ENCODE peak calls at places on chromosomes 5 and 9, in seven cellular contexts. One of them, this sample, is unnamed.

GRCh38 chr5:159825551-159826051 is 90.7 kb upstream of the ADRA1B start:
- DNase-seq in choroid plexus epithelial cell: no peak
- DNase-seq in AG10803: peak; percentile 23
- DNase-seq in stomach: peak; percentile 83
- DNase-seq in astrocyte: peak; percentile 45
- DNase-seq in IMR-90: no peak
- DNase-seq in brain microvascular endothelial cell: no peak
- DNase-seq in this sample: peak; percentile 52

GRCh38 chr5:143693691-143694252 is 118.2 kb upstream of the HMHB1 start:
- DNase-seq in IMR-90: no peak
- DNase-seq in choroid plexus epithelial cell: peak; percentile 22
- DNase-seq in brain microvascular endothelial cell: no peak
- DNase-seq in astrocyte: no peak
- DNase-seq in stomach: no peak
- DNase-seq in AG10803: no peak
- DNase-seq in this sample: no peak

GRCh38 chr9:36128331-36128730 is 8.2 kb upstream of the GLIPR2 start:
- DNase-seq in IMR-90: no peak
- DNase-seq in brain microvascular endothelial cell: no peak
- DNase-seq in stomach: no peak
- DNase-seq in astrocyte: no peak
- DNase-seq in choroid plexus epithelial cell: no peak
- DNase-seq in AG10803: peak; percentile 24
- DNase-seq in this sample: no peak

GRCh38 chr5:128579111-128579510 is 41.1 kb upstream of the FBN2 start:
- DNase-seq in choroid plexus epithelial cell: peak; percentile 92
- DNase-seq in stomach: no peak
- DNase-seq in astrocyte: peak; percentile 76
- DNase-seq in IMR-90: peak; percentile 78
- DNase-seq in brain microvascular endothelial cell: no peak
- DNase-seq in AG10803: peak; percentile 31
- DNase-seq in this sample: peak; percentile 74

GRCh38 chr5:75566710-75567309 is 44.4 kb upstream of the ANKDD1B start:
- DNase-seq in astrocyte: peak; percentile 96
- DNase-seq in brain microvascular endothelial cell: peak; percentile 86
- DNase-seq in AG10803: peak; percentile 89
- DNase-seq in stomach: no peak
- DNase-seq in choroid plexus epithelial cell: peak; percentile 97
- DNase-seq in IMR-90: peak; percentile 96
- DNase-seq in this sample: peak; percentile 94

GRCh38 chr5:72460413-72460812 is 46.8 kb downstream of the ZNF366 start:
- DNase-seq in IMR-90: no peak
- DNase-seq in brain microvascular endothelial cell: no peak
- DNase-seq in stomach: no peak
- DNase-seq in AG10803: no peak
- DNase-seq in choroid plexus epithelial cell: no peak
- DNase-seq in astrocyte: no peak
- DNase-seq in this sample: no peak

GRCh38 chr9:136007906-136008692 is 46.9 kb upstream of the UBAC1 start:
- DNase-seq in brain microvascular endothelial cell: peak; percentile 69
- DNase-seq in astrocyte: peak; percentile 75
- DNase-seq in stomach: no peak
- DNase-seq in AG10803: peak; percentile 12
- DNase-seq in choroid plexus epithelial cell: peak; percentile 61
- DNase-seq in IMR-90: peak; percentile 88
- DNase-seq in this sample: peak; percentile 72

GRCh38 chr5:34686762-34687268 is 30.7 kb downstream of the RAI14 start:
- DNase-seq in brain microvascular endothelial cell: peak; percentile 99
- DNase-seq in choroid plexus epithelial cell: peak; percentile 100
- DNase-seq in AG10803: peak; percentile 90
- DNase-seq in IMR-90: peak; percentile 99
- DNase-seq in stomach: peak; percentile 86
- DNase-seq in astrocyte: peak; percentile 100
- DNase-seq in this sample: peak; percentile 99

GRCh38 chr5:16934123-16934522 is 2.0 kb downstream of the MYO10 start:
- DNase-seq in stomach: peak; percentile 74
- DNase-seq in choroid plexus epithelial cell: peak; percentile 90
- DNase-seq in AG10803: peak; percentile 68
- DNase-seq in brain microvascular endothelial cell: peak; percentile 83
- DNase-seq in astrocyte: no peak
- DNase-seq in IMR-90: peak; percentile 80
- DNase-seq in this sample: peak; percentile 84

GRCh38 chr9:19925674-19926503 is 137.1 kb upstream of the SLC24A2 start:
- DNase-seq in brain microvascular endothelial cell: peak; percentile 61
- DNase-seq in AG10803: peak; percentile 59
- DNase-seq in astrocyte: peak; percentile 56
- DNase-seq in IMR-90: peak; percentile 68
- DNase-seq in choroid plexus epithelial cell: peak; percentile 82
- DNase-seq in stomach: peak; percentile 74
- DNase-seq in this sample: peak; percentile 75
- H3K4me3 ChIP-seq in brain microvascular endothelial cell: peak overlapping the region; percentile 57
- H3K4me3 ChIP-seq in AG10803: peak overlapping the region; percentile 65
- H3K4me3 ChIP-seq in astrocyte: peak overlapping the region; percentile 61
- H3K4me3 ChIP-seq in IMR-90: peak overlapping the region; percentile 56
- H3K4me3 ChIP-seq in choroid plexus epithelial cell: peak overlapping the region; percentile 59
- H3K4me3 ChIP-seq in stomach: peak overlapping the region; percentile 35
- H3K4me3 ChIP-seq in this sample: peak overlapping the region; percentile 35

GRCh38 chr9:87667164-87667738 is 58.7 kb upstream of the CTSL start:
- DNase-seq in AG10803: no peak
- DNase-seq in astrocyte: no peak
- DNase-seq in IMR-90: no peak
- DNase-seq in brain microvascular endothelial cell: no peak
- DNase-seq in stomach: no peak
- DNase-seq in choroid plexus epithelial cell: no peak
- DNase-seq in this sample: peak; percentile 40
- TF ChIP-seq CTCF in AG10803: peak; percentile 21
- TF ChIP-seq CTCF in astrocyte: no peak
- TF ChIP-seq CTCF in IMR-90: no peak
- TF ChIP-seq CTCF in brain microvascular endothelial cell: peak; percentile 29
- TF ChIP-seq CTCF in stomach: no peak
- TF ChIP-seq CTCF in choroid plexus epithelial cell: peak; percentile 34
- TF ChIP-seq CTCF in this sample: peak; percentile 32

GRCh38 chr5:126984632-126985031 is 45.7 kb downstream of the MARCHF3 start:
- DNase-seq in IMR-90: peak; percentile 21
- DNase-seq in choroid plexus epithelial cell: no peak
- DNase-seq in stomach: no peak
- DNase-seq in AG10803: peak; percentile 47
- DNase-seq in brain microvascular endothelial cell: no peak
- DNase-seq in astrocyte: peak; percentile 41
- DNase-seq in this sample: no peak

GRCh38 chr5:126982195-126982594 is 48.2 kb downstream of the MARCHF3 start:
- DNase-seq in astrocyte: no peak
- DNase-seq in choroid plexus epithelial cell: no peak
- DNase-seq in brain microvascular endothelial cell: no peak
- DNase-seq in IMR-90: no peak
- DNase-seq in AG10803: no peak
- DNase-seq in stomach: no peak
- DNase-seq in this sample: no peak

GRCh38 chr5:126987271-126987899 is 43.0 kb downstream of the MARCHF3 start:
- DNase-seq in stomach: no peak
- DNase-seq in IMR-90: no peak
- DNase-seq in astrocyte: no peak
- DNase-seq in choroid plexus epithelial cell: no peak
- DNase-seq in brain microvascular endothelial cell: no peak
- DNase-seq in AG10803: no peak
- DNase-seq in this sample: no peak

GRCh38 chr5:126982926-126983873 is 47.2 kb downstream of the MARCHF3 start:
- DNase-seq in IMR-90: no peak
- DNase-seq in choroid plexus epithelial cell: no peak
- DNase-seq in AG10803: no peak
- DNase-seq in astrocyte: no peak
- DNase-seq in stomach: no peak
- DNase-seq in brain microvascular endothelial cell: no peak
- DNase-seq in this sample: no peak

DNA sequence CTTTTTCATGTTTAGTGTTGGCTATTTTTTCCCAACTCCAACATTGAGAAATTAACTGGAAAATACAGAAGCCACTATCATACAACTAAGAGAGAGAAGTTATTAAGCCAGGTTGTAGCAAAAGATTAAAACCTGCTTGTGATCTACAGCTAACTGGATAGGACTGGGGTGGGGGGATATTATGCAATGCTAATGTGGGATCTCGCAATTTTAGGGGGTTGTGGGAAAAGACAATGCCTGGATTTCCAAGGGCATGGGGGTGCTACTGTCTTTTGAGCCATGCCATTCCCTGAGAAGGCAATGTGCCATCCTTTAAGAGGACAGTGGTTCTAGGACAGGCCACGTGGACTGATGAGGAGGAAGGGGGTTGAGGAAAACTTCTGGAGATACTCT is 46.5 kb downstream of the MARCHF3 start:
- DNase-seq in brain microvascular endothelial cell: no peak
- DNase-seq in AG10803: no peak
- DNase-seq in IMR-90: no peak
- DNase-seq in choroid plexus epithelial cell: no peak
- DNase-seq in astrocyte: no peak
- DNase-seq in stomach: no peak
- DNase-seq in this sample: no peak
- H3K4me3 ChIP-seq in brain microvascular endothelial cell: no peak overlapping the region
- H3K4me3 ChIP-seq in AG10803: no peak overlapping the region
- H3K4me3 ChIP-seq in IMR-90: no peak overlapping the region
- H3K4me3 ChIP-seq in choroid plexus epithelial cell: no peak overlapping the region
- H3K4me3 ChIP-seq in astrocyte: no peak overlapping the region
- H3K4me3 ChIP-seq in stomach: no peak overlapping the region
- H3K4me3 ChIP-seq in this sample: no peak overlapping the region

GRCh38 chr5:38666668-38667498 is 110.4 kb upstream of the LIFR start:
- DNase-seq in brain microvascular endothelial cell: peak; percentile 52
- DNase-seq in IMR-90: peak; percentile 34
- DNase-seq in AG10803: peak; percentile 26
- DNase-seq in choroid plexus epithelial cell: peak; percentile 87
- DNase-seq in astrocyte: peak; percentile 32
- DNase-seq in stomach: peak; percentile 68
- DNase-seq in this sample: peak; percentile 76
- TF ChIP-seq CTCF in brain microvascular endothelial cell: peak; percentile 94
- TF ChIP-seq CTCF in IMR-90: peak; percentile 53
- TF ChIP-seq CTCF in AG10803: peak; percentile 68
- TF ChIP-seq CTCF in choroid plexus epithelial cell: peak; percentile 98
- TF ChIP-seq CTCF in astrocyte: peak; percentile 69
- TF ChIP-seq CTCF in stomach: peak; percentile 75
- TF ChIP-seq CTCF in this sample: peak; percentile 87

GRCh38 chr9:109098960-109099308 is 20.8 kb downstream of the TMEM245 start:
- DNase-seq in stomach: no peak
- DNase-seq in IMR-90: no peak
- DNase-seq in brain microvascular endothelial cell: no peak
- DNase-seq in AG10803: peak; percentile 36
- DNase-seq in astrocyte: peak; percentile 49
- DNase-seq in choroid plexus epithelial cell: no peak
- DNase-seq in this sample: peak; percentile 28

GRCh38 chr9:109098221-109098959 is 21.4 kb downstream of the TMEM245 start:
- DNase-seq in AG10803: peak; percentile 93
- DNase-seq in stomach: no peak
- DNase-seq in choroid plexus epithelial cell: peak; percentile 92
- DNase-seq in brain microvascular endothelial cell: peak; percentile 61
- DNase-seq in astrocyte: peak; percentile 93
- DNase-seq in IMR-90: peak; percentile 65
- DNase-seq in this sample: peak; percentile 94

GRCh38 chr9:109101202-109101595 is 18.5 kb downstream of the TMEM245 start:
- DNase-seq in stomach: no peak
- DNase-seq in AG10803: no peak
- DNase-seq in IMR-90: no peak
- DNase-seq in brain microvascular endothelial cell: no peak
- DNase-seq in astrocyte: no peak
- DNase-seq in choroid plexus epithelial cell: no peak
- DNase-seq in this sample: no peak

GRCh38 chr9:109100543-109101201 is 19.1 kb downstream of the TMEM245 start:
- DNase-seq in IMR-90: no peak
- DNase-seq in brain microvascular endothelial cell: no peak
- DNase-seq in choroid plexus epithelial cell: no peak
- DNase-seq in astrocyte: no peak
- DNase-seq in AG10803: no peak
- DNase-seq in stomach: no peak
- DNase-seq in this sample: no peak

GRCh38 chr9:109101810-109102209 is 17.9 kb downstream of the TMEM245 start:
- DNase-seq in AG10803: peak; percentile 34
- DNase-seq in choroid plexus epithelial cell: peak; percentile 74
- DNase-seq in IMR-90: peak; percentile 84
- DNase-seq in astrocyte: peak; percentile 97
- DNase-seq in stomach: no peak
- DNase-seq in brain microvascular endothelial cell: peak; percentile 68
- DNase-seq in this sample: peak; percentile 92
- H3K4me3 ChIP-seq in AG10803: no peak overlapping the region
- H3K4me3 ChIP-seq in choroid plexus epithelial cell: no peak overlapping the region
- H3K4me3 ChIP-seq in IMR-90: no peak overlapping the region
- H3K4me3 ChIP-seq in astrocyte: no peak overlapping the region
- H3K4me3 ChIP-seq in stomach: no peak overlapping the region
- H3K4me3 ChIP-seq in brain microvascular endothelial cell: no peak overlapping the region
- H3K4me3 ChIP-seq in this sample: no peak overlapping the region

This sample was measured in cardiac fibroblast.